ENCODE peak calls at places on chromosome 21, in nine cellular contexts. One of them, this sample, is unnamed.
A peak's percentile ranks its signal among the peaks of the same experiment; 100 is the strongest.

GRCh38 chr21:42171091-42172053 is 47.6 kb upstream of the ABCG1 start:
- DNase-seq in IMR-90: no peak
- DNase-seq in HFFc6: no peak
- DNase-seq in PC-3: peak; percentile 77
- DNase-seq in lung: no peak
- DNase-seq in lower leg skin: peak; percentile 62
- DNase-seq in neural crest cell: no peak
- DNase-seq in suprapubic skin: peak; percentile 81
- DNase-seq in AG09309: no peak
- DNase-seq in this sample: no peak

GRCh38 chr21:36428789-36429671 is 43.8 kb downstream of the CHAF1B start:
- DNase-seq in IMR-90: no peak
- DNase-seq in HFFc6: no peak
- DNase-seq in PC-3: peak; percentile 19
- DNase-seq in lung: no peak
- DNase-seq in lower leg skin: no peak
- DNase-seq in neural crest cell: no peak
- DNase-seq in suprapubic skin: no peak
- DNase-seq in AG09309: no peak
- DNase-seq in this sample: no peak

GRCh38 chr21:41283211-41283818 is 33.3 kb upstream of the FAM3B start:
- DNase-seq in IMR-90: peak; percentile 87
- DNase-seq in HFFc6: peak; percentile 73
- DNase-seq in PC-3: peak; percentile 90
- DNase-seq in lung: peak; percentile 56
- DNase-seq in lower leg skin: peak; percentile 71
- DNase-seq in neural crest cell: peak; percentile 33
- DNase-seq in suprapubic skin: no peak
- DNase-seq in AG09309: peak; percentile 81
- DNase-seq in this sample: peak; percentile 55

GRCh38 chr21:40507978-40508377 is 339.0 kb downstream of the DSCAM start:
- DNase-seq in IMR-90: peak; percentile 4
- DNase-seq in HFFc6: peak; percentile 64
- DNase-seq in PC-3: peak; percentile 87
- DNase-seq in lung: no peak
- DNase-seq in lower leg skin: no peak
- DNase-seq in neural crest cell: no peak
- DNase-seq in suprapubic skin: no peak
- DNase-seq in AG09309: peak; percentile 17
- DNase-seq in this sample: no peak

GRCh38 chr21:42466700-42467612 is 29.1 kb downstream of the RSPH1 start:
- DNase-seq in IMR-90: peak; percentile 7
- DNase-seq in HFFc6: no peak
- DNase-seq in PC-3: peak; percentile 50
- DNase-seq in lung: no peak
- DNase-seq in lower leg skin: no peak
- DNase-seq in neural crest cell: no peak
- DNase-seq in suprapubic skin: peak; percentile 37
- DNase-seq in AG09309: no peak
- DNase-seq in this sample: no peak

GRCh38 chr21:29125979-29126378 is 4.5 kb upstream of the MAP3K7CL start:
- DNase-seq in IMR-90: no peak
- DNase-seq in HFFc6: no peak
- DNase-seq in PC-3: no peak
- DNase-seq in lung: no peak
- DNase-seq in lower leg skin: no peak
- DNase-seq in neural crest cell: no peak
- DNase-seq in suprapubic skin: no peak
- DNase-seq in AG09309: no peak
- DNase-seq in this sample: no peak

GRCh38 chr21:39373634-39374033 is 24.7 kb upstream of the HMGN1 start:
- DNase-seq in IMR-90: peak; percentile 47
- DNase-seq in HFFc6: peak; percentile 63
- DNase-seq in PC-3: peak; percentile 73
- DNase-seq in lung: no peak
- DNase-seq in lower leg skin: no peak
- DNase-seq in neural crest cell: no peak
- DNase-seq in suprapubic skin: no peak
- DNase-seq in AG09309: no peak
- DNase-seq in this sample: no peak

GRCh38 chr21:38921511-38922215 is 115.9 kb downstream of the ETS2 start:
- DNase-seq in IMR-90: no peak
- DNase-seq in HFFc6: no peak
- DNase-seq in PC-3: peak; percentile 85
- DNase-seq in lung: no peak
- DNase-seq in lower leg skin: no peak
- DNase-seq in neural crest cell: no peak
- DNase-seq in suprapubic skin: no peak
- DNase-seq in AG09309: no peak
- DNase-seq in this sample: no peak

GRCh38 chr21:34882719-34883131 is 166.4 kb downstream of the RUNX1 start:
- DNase-seq in IMR-90: no peak
- DNase-seq in HFFc6: no peak
- DNase-seq in PC-3: no peak
- DNase-seq in lung: no peak
- DNase-seq in lower leg skin: no peak
- DNase-seq in neural crest cell: no peak
- DNase-seq in suprapubic skin: no peak
- DNase-seq in AG09309: no peak
- DNase-seq in this sample: no peak

GRCh38 chr21:24514081-24514733 is 1093.1 kb downstream of the MRPL39 start:
- DNase-seq in IMR-90: peak; percentile 27
- DNase-seq in HFFc6: no peak
- DNase-seq in PC-3: peak; percentile 57
- DNase-seq in lung: no peak
- DNase-seq in lower leg skin: no peak
- DNase-seq in neural crest cell: no peak
- DNase-seq in suprapubic skin: no peak
- DNase-seq in AG09309: no peak
- DNase-seq in this sample: no peak

GRCh38 chr21:42091899-42092508 is 20.9 kb downstream of the UMODL1 start:
- DNase-seq in IMR-90: no peak
- DNase-seq in HFFc6: no peak
- DNase-seq in PC-3: no peak
- DNase-seq in lung: no peak
- DNase-seq in lower leg skin: no peak
- DNase-seq in neural crest cell: no peak
- DNase-seq in suprapubic skin: no peak
- DNase-seq in AG09309: no peak
- DNase-seq in this sample: no peak

GRCh38 chr21:14877581-14878228 is 187.1 kb downstream of the NRIP1 start:
- DNase-seq in IMR-90: peak; percentile 49
- DNase-seq in HFFc6: peak; percentile 22
- DNase-seq in PC-3: peak; percentile 97
- DNase-seq in lung: no peak
- DNase-seq in lower leg skin: no peak
- DNase-seq in neural crest cell: no peak
- DNase-seq in suprapubic skin: no peak
- DNase-seq in AG09309: no peak
- DNase-seq in this sample: no peak

GRCh38 chr21:33063907-33064622 is 5.9 kb upstream of the OLIG1 start:
- DNase-seq in IMR-90: no peak
- DNase-seq in HFFc6: no peak
- DNase-seq in PC-3: no peak
- DNase-seq in lung: no peak
- DNase-seq in lower leg skin: no peak
- DNase-seq in neural crest cell: no peak
- DNase-seq in suprapubic skin: no peak
- DNase-seq in AG09309: no peak
- DNase-seq in this sample: no peak

GRCh38 chr21:33011462-33011861 is 14.3 kb upstream of the OLIG2 start:
- DNase-seq in IMR-90: peak; percentile 75
- DNase-seq in HFFc6: peak; percentile 89
- DNase-seq in PC-3: peak; percentile 97
- DNase-seq in lung: no peak
- DNase-seq in lower leg skin: peak; percentile 37
- DNase-seq in neural crest cell: no peak
- DNase-seq in suprapubic skin: no peak
- DNase-seq in AG09309: peak; percentile 16
- DNase-seq in this sample: no peak

GRCh38 chr21:46368533-46369285 is 44.8 kb downstream of the PCNT start:
- DNase-seq in IMR-90: no peak
- DNase-seq in HFFc6: no peak
- DNase-seq in PC-3: no peak
- DNase-seq in lung: no peak
- DNase-seq in lower leg skin: no peak
- DNase-seq in neural crest cell: no peak
- DNase-seq in suprapubic skin: no peak
- DNase-seq in AG09309: no peak
- DNase-seq in this sample: peak; percentile 61

GRCh38 chr21:39911286-39911685 is 44.0 kb downstream of the PCP4 start:
- DNase-seq in IMR-90: no peak
- DNase-seq in HFFc6: no peak
- DNase-seq in PC-3: peak; percentile 12
- DNase-seq in lung: no peak
- DNase-seq in lower leg skin: no peak
- DNase-seq in neural crest cell: no peak
- DNase-seq in suprapubic skin: no peak
- DNase-seq in AG09309: no peak
- DNase-seq in this sample: no peak

GRCh38 chr21:38925923-38926322 is 120.2 kb downstream of the ETS2 start:
- DNase-seq in IMR-90: peak; percentile 89
- DNase-seq in HFFc6: peak; percentile 90
- DNase-seq in PC-3: peak; percentile 87
- DNase-seq in lung: peak; percentile 46
- DNase-seq in lower leg skin: peak; percentile 72
- DNase-seq in neural crest cell: no peak
- DNase-seq in suprapubic skin: no peak
- DNase-seq in AG09309: peak; percentile 76
- DNase-seq in this sample: no peak

GRCh38 chr21:41777934-41778815 is 11.3 kb upstream of the RIPK4 start:
- DNase-seq in IMR-90: peak; percentile 69
- DNase-seq in HFFc6: peak; percentile 80
- DNase-seq in PC-3: peak; percentile 96
- DNase-seq in lung: peak; percentile 88
- DNase-seq in lower leg skin: peak; percentile 90
- DNase-seq in neural crest cell: peak; percentile 89
- DNase-seq in suprapubic skin: peak; percentile 92
- DNase-seq in AG09309: peak; percentile 55
- DNase-seq in this sample: no peak

GRCh38 chr21:17491716-17492414 is 21.0 kb upstream of the CXADR start:
- DNase-seq in IMR-90: peak; percentile 99
- DNase-seq in HFFc6: peak; percentile 94
- DNase-seq in PC-3: peak; percentile 94
- DNase-seq in lung: peak; percentile 64
- DNase-seq in lower leg skin: peak; percentile 32
- DNase-seq in neural crest cell: no peak
- DNase-seq in suprapubic skin: no peak
- DNase-seq in AG09309: peak; percentile 90
- DNase-seq in this sample: no peak
- TF ChIP-seq CTCF in IMR-90: no peak
- TF ChIP-seq CTCF in HFFc6: no peak
- TF ChIP-seq CTCF in PC-3: no peak
- TF ChIP-seq CTCF in lung: no peak
- TF ChIP-seq CTCF in lower leg skin: no peak
- TF ChIP-seq CTCF in neural crest cell: no peak
- TF ChIP-seq CTCF in suprapubic skin: no peak
- TF ChIP-seq CTCF in AG09309: no peak
- TF ChIP-seq CTCF in this sample: no peak

GRCh38 chr21:23394458-23394857 is 2212.8 kb downstream of the MRPL39 start:
- DNase-seq in IMR-90: no peak
- DNase-seq in HFFc6: no peak
- DNase-seq in PC-3: peak; percentile 25
- DNase-seq in lung: no peak
- DNase-seq in lower leg skin: no peak
- DNase-seq in neural crest cell: no peak
- DNase-seq in suprapubic skin: no peak
- DNase-seq in AG09309: no peak
- DNase-seq in this sample: no peak
- TF ChIP-seq CTCF in IMR-90: no peak
- TF ChIP-seq CTCF in HFFc6: no peak
- TF ChIP-seq CTCF in PC-3: peak; percentile 61
- TF ChIP-seq CTCF in lung: no peak
- TF ChIP-seq CTCF in lower leg skin: no peak
- TF ChIP-seq CTCF in neural crest cell: no peak
- TF ChIP-seq CTCF in suprapubic skin: no peak
- TF ChIP-seq CTCF in AG09309: no peak
- TF ChIP-seq CTCF in this sample: no peak

DNA sequence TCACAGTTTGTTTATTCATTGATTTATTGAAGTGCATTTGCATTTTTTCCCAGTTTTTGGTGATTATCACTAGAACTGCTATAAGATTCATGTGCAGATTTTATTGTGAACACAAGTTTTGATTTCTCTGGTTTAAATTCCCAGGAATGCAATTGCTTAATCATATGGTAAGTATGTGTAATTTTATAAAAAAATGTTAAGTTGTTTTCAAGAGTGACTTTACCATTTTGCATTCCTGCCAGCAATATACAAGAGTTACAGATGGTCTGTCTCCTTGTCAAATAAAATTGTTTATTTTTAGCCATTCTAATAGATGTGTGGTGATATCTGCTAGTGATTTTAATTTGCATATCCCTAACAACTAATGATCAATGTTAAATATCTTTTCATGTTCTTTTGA is 127.3 kb upstream of the APP start:
- DNase-seq in IMR-90: no peak
- DNase-seq in HFFc6: no peak
- DNase-seq in PC-3: no peak
- DNase-seq in lung: no peak
- DNase-seq in lower leg skin: no peak
- DNase-seq in neural crest cell: no peak
- DNase-seq in suprapubic skin: no peak
- DNase-seq in AG09309: no peak
- DNase-seq in this sample: no peak
- TF ChIP-seq CTCF in IMR-90: no peak
- TF ChIP-seq CTCF in HFFc6: no peak
- TF ChIP-seq CTCF in PC-3: no peak
- TF ChIP-seq CTCF in lung: no peak
- TF ChIP-seq CTCF in lower leg skin: no peak
- TF ChIP-seq CTCF in neural crest cell: no peak
- TF ChIP-seq CTCF in suprapubic skin: no peak
- TF ChIP-seq CTCF in AG09309: no peak
- TF ChIP-seq CTCF in this sample: no peak

GRCh38 chr21:25550805-25551204 is 56.5 kb downstream of the MRPL39 start:
- DNase-seq in IMR-90: no peak
- DNase-seq in HFFc6: no peak
- DNase-seq in PC-3: no peak
- DNase-seq in lung: no peak
- DNase-seq in lower leg skin: no peak
- DNase-seq in neural crest cell: no peak
- DNase-seq in suprapubic skin: no peak
- DNase-seq in AG09309: no peak
- DNase-seq in this sample: no peak

GRCh38 chr21:25552856-25553255 is 54.4 kb downstream of the MRPL39 start:
- DNase-seq in IMR-90: no peak
- DNase-seq in HFFc6: no peak
- DNase-seq in PC-3: no peak
- DNase-seq in lung: no peak
- DNase-seq in lower leg skin: no peak
- DNase-seq in neural crest cell: no peak
- DNase-seq in suprapubic skin: no peak
- DNase-seq in AG09309: no peak
- DNase-seq in this sample: no peak

GRCh38 chr21:25551548-25551947 is 55.7 kb downstream of the MRPL39 start:
- DNase-seq in IMR-90: no peak
- DNase-seq in HFFc6: no peak
- DNase-seq in PC-3: no peak
- DNase-seq in lung: no peak
- DNase-seq in lower leg skin: no peak
- DNase-seq in neural crest cell: no peak
- DNase-seq in suprapubic skin: no peak
- DNase-seq in AG09309: no peak
- DNase-seq in this sample: no peak

GRCh38 chr21:25555492-25555891 is 51.8 kb downstream of the MRPL39 start:
- DNase-seq in IMR-90: no peak
- DNase-seq in HFFc6: no peak
- DNase-seq in PC-3: no peak
- DNase-seq in lung: no peak
- DNase-seq in lower leg skin: no peak
- DNase-seq in neural crest cell: no peak
- DNase-seq in suprapubic skin: no peak
- DNase-seq in AG09309: no peak
- DNase-seq in this sample: no peak

GRCh38 chr21:25550352-25550751 is 56.9 kb downstream of the MRPL39 start:
- DNase-seq in IMR-90: no peak
- DNase-seq in HFFc6: no peak
- DNase-seq in PC-3: no peak
- DNase-seq in lung: no peak
- DNase-seq in lower leg skin: no peak
- DNase-seq in neural crest cell: no peak
- DNase-seq in suprapubic skin: no peak
- DNase-seq in AG09309: no peak
- DNase-seq in this sample: no peak
- TF ChIP-seq CTCF in IMR-90: no peak
- TF ChIP-seq CTCF in HFFc6: no peak
- TF ChIP-seq CTCF in PC-3: no peak
- TF ChIP-seq CTCF in lung: no peak
- TF ChIP-seq CTCF in lower leg skin: no peak
- TF ChIP-seq CTCF in neural crest cell: no peak
- TF ChIP-seq CTCF in suprapubic skin: no peak
- TF ChIP-seq CTCF in AG09309: no peak
- TF ChIP-seq CTCF in this sample: no peak

This sample was measured in CD8-positive, alpha-beta T cell.